ENCODE peak calls at places on chromosomes 11 and 22, in five cellular contexts. U is esophagus muscularis mucosa, V is choroid plexus epithelial cell, R is neural progenitor cell, Y is body of pancreas. T is an unnamed sample.

GRCh38 chr11:27234043-27234668 is 128.9 kb downstream of the CCDC34 start:
- DNase-seq in U (no peak), V (peak; percentile 95), R (peak; percentile 17), Y (no peak), T (peak; percentile 33)

GRCh38 chr22:50733521-50734342 is 4.3 kb upstream of the ACR start:
- DNase-seq in U (no peak), R (peak; percentile 17), V (peak; percentile 33), Y (no peak), T (peak; percentile 1)

GRCh38 chr22:32410459-32410858 is 1.6 kb downstream of the RTCB start:
- DNase-seq in V (no peak), Y (no peak), U (peak; percentile 17), R (no peak), T (no peak)

GRCh38 chr22:25451480-25452114 is 112.9 kb upstream of the GRK3 start:
- DNase-seq in R (no peak), U (no peak), V (peak; percentile 30), Y (no peak), T (no peak)

GRCh38 chr11:65416341-65417185 is 6.0 kb upstream of the NEAT1 start:
- DNase-seq in U (peak; percentile 97), V (peak; percentile 86), R (peak; percentile 91), Y (peak; percentile 94), T (peak; percentile 96)

GRCh38 chr22:25051073-25051472 is 98.6 kb downstream of the KIAA1671 start:
- DNase-seq in Y (no peak), V (no peak), U (no peak), R (no peak), T (no peak)

GRCh38 chr11:16604784-16605439 is 133.5 kb upstream of the C11orf58 start:
- DNase-seq in Y (peak; percentile 69), V (no peak), R (peak; percentile 72), U (no peak), T (peak; percentile 63)

GRCh38 chr22:49136816-49137180 is 690.9 kb downstream of the BRD1 start:
- DNase-seq in Y (no peak), U (no peak), R (no peak), V (no peak), T (no peak)

GRCh38 chr11:3136542-3137455 is 28.3 kb downstream of the OSBPL5 start:
- DNase-seq in V (peak; percentile 39), Y (peak; percentile 2), R (no peak), U (no peak), T (peak; percentile 3)

GRCh38 chr11:16000065-16000464 is 356.3 kb downstream of the SOX6 start:
- DNase-seq in Y (no peak), R (no peak), V (peak; percentile 77), U (no peak), T (no peak)

GRCh38 chr22:31734512-31734911 is 15.4 kb downstream of the PRR14L start:
- DNase-seq in V (peak; percentile 87), Y (no peak), R (no peak), U (no peak), T (no peak)

GRCh38 chr11:35902961-35903360 is 40.9 kb upstream of the LDLRAD3 start:
- DNase-seq in U (no peak), R (no peak), Y (no peak), V (no peak), T (no peak)

GRCh38 chr22:48664586-48664985 is 1163.1 kb downstream of the BRD1 start:
- DNase-seq in Y (no peak), R (no peak), U (no peak), V (no peak), T (no peak)

GRCh38 chr11:43278302-43278956 is 33.4 kb upstream of the API5 start:
- DNase-seq in Y (no peak), R (peak; percentile 68), V (peak; percentile 48), U (peak; percentile 39), T (no peak)

GRCh38 chr11:100715163-100715792 is 28.2 kb downstream of the ARHGAP42 start:
- DNase-seq in Y (no peak), U (no peak), R (no peak), V (no peak), T (no peak)

GRCh38 chr22:29580200-29580810 is 608 bp downstream of the NIPSNAP1 start:
- DNase-seq in V (no peak), R (peak; percentile 22), Y (peak; percentile 35), U (no peak), T (no peak)

GRCh38 chr11:2557381-2557780 is 112.6 kb downstream of the KCNQ1 start:
- DNase-seq in V (no peak), U (no peak), R (no peak), Y (no peak), T (no peak)

GRCh38 chr11:2775626-2776350 is 76.0 kb upstream of the KCNQ1OT1 start:
- DNase-seq in V (no peak), U (peak; percentile 80), R (no peak), Y (no peak), T (peak; percentile 53)

GRCh38 chr11:43830928-43831440 is 49.6 kb upstream of the ALKBH3 start:
- DNase-seq in R (no peak), V (peak; percentile 99), U (no peak), Y (peak; percentile 7), T (peak; percentile 66)

GRCh38 chr11:84905411-84905810 is 721.7 kb downstream of the DLG2 start:
- DNase-seq in R (no peak), V (peak; percentile 69), U (no peak), Y (no peak), T (no peak)

GRCh38 chr11:876550-876949 is 33.9 kb downstream of the TSPAN4 start:
- DNase-seq in U (no peak), Y (peak; percentile 88), R (no peak), V (no peak), T (peak; percentile 88)

GRCh38 chr11:129273944-129274343 is 81.8 kb upstream of the ARHGAP32 start:
- DNase-seq in U (no peak), V (no peak), Y (no peak), R (no peak), T (no peak)

GRCh38 chr11:117333921-117334320 is 6.3 kb downstream of the CEP164 start:
- DNase-seq in R (no peak), V (no peak), Y (no peak), U (no peak), T (no peak)

GRCh38 chr11:14036495-14036894 is 74.0 kb downstream of the SPON1 start:
- DNase-seq in V (no peak), R (no peak), Y (no peak), U (no peak), T (no peak)

GRCh38 chr11:65891180-65892136 is 985 bp downstream of the CCDC85B start:
- DNase-seq in V (no peak), Y (no peak), U (no peak), R (peak; percentile 79), T (peak; percentile 49)

GRCh38 chr22:25992331-25992730 is 176.9 kb upstream of the SEZ6L start:
- DNase-seq in R (no peak), V (no peak), U (no peak), Y (no peak), T (no peak)

GRCh38 chr11:57230797-57231538 is 6.1 kb downstream of the APLNR start:
- DNase-seq in U (no peak), Y (no peak), V (no peak), R (peak; percentile 27), T (no peak)

GRCh38 chr11:65861533-65862183 is 1.4 kb downstream of the MUS81 start:
- DNase-seq in Y (no peak), R (peak; percentile 1), U (no peak), V (no peak), T (peak; percentile 33)

GRCh38 chr11:30310623-30311022 is 12.3 kb upstream of the ARL14EP start:
- DNase-seq in V (no peak), U (no peak), Y (no peak), R (no peak), T (no peak)

GRCh38 chr11:94131363-94132115 is 2.9 kb downstream of the PANX1 start:
- DNase-seq in R (no peak), Y (peak; percentile 33), V (peak; percentile 58), U (no peak), T (peak; percentile 71)

GRCh38 chr11:94132823-94133408 is 4.3 kb downstream of the PANX1 start:
- DNase-seq in V (no peak), Y (no peak), U (no peak), R (no peak), T (no peak)

GRCh38 chr11:94132152-94132558 is 3.5 kb downstream of the PANX1 start:
- DNase-seq in Y (no peak), V (peak; percentile 86), U (no peak), R (no peak), T (no peak)

GRCh38 chr11:94133752-94134151 is 5.1 kb downstream of the PANX1 start:
- DNase-seq in V (no peak), Y (no peak), R (no peak), U (no peak), T (no peak)

DNA sequence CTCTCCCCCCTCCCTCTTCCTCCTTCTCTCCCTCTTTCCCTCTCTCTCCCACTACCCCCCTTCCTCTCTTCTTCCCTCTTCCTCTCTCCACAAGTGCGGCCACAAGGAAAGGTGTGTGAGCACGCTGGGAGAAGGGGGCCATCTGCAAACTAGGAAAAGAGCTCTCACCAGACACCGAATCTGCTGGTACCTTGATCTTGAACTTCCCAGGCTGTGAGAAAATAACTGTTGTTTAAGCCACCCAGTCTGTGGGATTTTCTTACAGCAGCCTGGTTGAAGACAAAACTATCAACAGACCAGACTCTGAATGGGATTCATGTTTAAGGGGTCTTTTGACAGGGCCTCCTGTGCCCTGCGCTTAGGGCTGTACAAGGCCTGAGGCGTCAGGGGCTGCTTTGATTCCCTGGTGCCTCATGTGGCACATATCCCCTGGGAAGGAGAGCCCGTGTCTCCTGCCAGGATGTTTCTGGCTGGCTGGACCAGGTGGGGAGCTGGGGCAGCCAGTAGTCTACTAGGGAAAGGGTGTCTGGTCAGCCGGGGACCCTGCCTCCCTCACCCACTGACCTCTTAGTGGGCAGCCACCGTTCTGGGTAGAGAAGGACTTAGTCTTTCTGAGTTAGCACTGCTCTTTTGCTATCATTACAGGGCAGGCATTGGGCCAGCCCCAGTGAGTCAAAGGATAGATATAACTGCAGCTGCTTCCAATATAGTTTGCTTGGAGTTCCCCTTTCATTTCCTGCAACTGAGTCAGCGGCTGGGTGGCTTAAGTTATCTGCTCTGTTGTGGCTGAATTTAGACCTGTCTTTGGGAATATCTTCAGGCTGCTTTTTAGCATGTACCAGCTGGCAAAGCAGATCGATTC is 6.2 kb downstream of the PANX1 start:
- DNase-seq in Y (peak; percentile 59), U (no peak), R (no peak), V (peak; percentile 91), T (peak; percentile 85)
- H3K4me3 ChIP-seq in Y (no peak overlapping the region), U (no peak overlapping the region), R (no peak overlapping the region), V (peak overlapping the region; percentile 9), T (no peak overlapping the region)

GRCh38 chr22:35541254-35541748 is 670 bp downstream of the RASD2 start:
- DNase-seq in V (no peak), Y (peak; percentile 44), R (peak; percentile 68), U (no peak), T (no peak)
- H3K4me3 ChIP-seq in V (no peak overlapping the region), Y (no peak overlapping the region), R (peak overlapping the region; percentile 66), U (peak overlapping the region; percentile 77), T (peak overlapping the region; percentile 64)

GRCh38 chr22:45240810-45241631 is at the start of gene KIAA0930:
- DNase-seq in Y (peak; percentile 76), U (peak; percentile 96), V (peak; percentile 67), R (peak; percentile 93), T (peak; percentile 82)
- H3K4me3 ChIP-seq in Y (peak within 1 kb of the TSS; percentile 26), U (peak within 1 kb of the TSS; percentile 68), V (peak within 1 kb of the TSS; percentile 64), R (peak within 1 kb of the TSS; percentile 69), T (peak within 1 kb of the TSS; percentile 49)

GRCh38 chr22:45608763-45609180 is 62.9 kb upstream of the ATXN10 start:
- DNase-seq in Y (no peak), R (no peak), U (no peak), V (peak; percentile 35), T (no peak)

GRCh38 chr22:45612940-45613339 is 58.7 kb upstream of the ATXN10 start:
- DNase-seq in V (no peak), R (peak; percentile 48), Y (no peak), U (no peak), T (no peak)

GRCh38 chr22:45616432-45616831 is 55.2 kb upstream of the ATXN10 start:
- DNase-seq in Y (no peak), R (no peak), U (no peak), V (no peak), T (no peak)

GRCh38 chr22:45615364-45615763 is 56.3 kb upstream of the ATXN10 start:
- DNase-seq in U (no peak), V (no peak), R (no peak), Y (no peak), T (no peak)

GRCh38 chr22:45612451-45612901 is 59.2 kb upstream of the ATXN10 start:
- DNase-seq in U (no peak), V (peak; percentile 76), R (no peak), Y (no peak), T (peak; percentile 24)
- H3K4me3 ChIP-seq in U (no peak overlapping the region), V (peak overlapping the region; percentile 25), R (no peak overlapping the region), Y (no peak overlapping the region), T (no peak overlapping the region)

T was measured in adrenal gland.